ENCODE peak calls at places on chromosomes 3 and 15, in nine cellular contexts. One of them, this sample, is unnamed.

GRCh38 chr3:68103811-68104210 is 449.4 kb upstream of the SUCLG2 start:
- DNase-seq in KBM-7: no peak
- DNase-seq in hippocampal formation: no peak
- DNase-seq in SW 1271: no peak
- DNase-seq in erythroblast: no peak
- DNase-seq in AML-193: no peak
- DNase-seq in mucosa of descending colon: no peak
- DNase-seq in stomach: no peak
- DNase-seq in breast epithelium: no peak
- DNase-seq in this sample: no peak

GRCh38 chr15:75346796-75347221 is at the start of gene NEIL1:
- DNase-seq in KBM-7: no peak
- DNase-seq in hippocampal formation: no peak
- DNase-seq in SW 1271: no peak
- DNase-seq in erythroblast: no peak
- DNase-seq in AML-193: no peak
- DNase-seq in mucosa of descending colon: no peak
- DNase-seq in stomach: peak
- DNase-seq in breast epithelium: no peak
- DNase-seq in this sample: no peak

GRCh38 chr3:171001957-171002694 is 24.4 kb downstream of the SLC2A2 start:
- DNase-seq in KBM-7: peak
- DNase-seq in hippocampal formation: no peak
- DNase-seq in SW 1271: no peak
- DNase-seq in erythroblast: no peak
- DNase-seq in AML-193: no peak
- DNase-seq in mucosa of descending colon: no peak
- DNase-seq in stomach: no peak
- DNase-seq in breast epithelium: no peak
- DNase-seq in this sample: peak

GRCh38 chr3:41881233-41881821 is 80.6 kb downstream of the ULK4 start:
- DNase-seq in KBM-7: peak
- DNase-seq in hippocampal formation: no peak
- DNase-seq in SW 1271: peak
- DNase-seq in erythroblast: peak
- DNase-seq in AML-193: peak
- DNase-seq in mucosa of descending colon: no peak
- DNase-seq in stomach: no peak
- DNase-seq in breast epithelium: no peak
- DNase-seq in this sample: peak

GRCh38 chr3:27666708-27667107 is 55.4 kb downstream of the EOMES start:
- DNase-seq in KBM-7: peak
- DNase-seq in hippocampal formation: peak
- DNase-seq in SW 1271: no peak
- DNase-seq in erythroblast: peak
- DNase-seq in AML-193: peak
- DNase-seq in mucosa of descending colon: peak
- DNase-seq in stomach: no peak
- DNase-seq in breast epithelium: no peak
- DNase-seq in this sample: peak

GRCh38 chr3:76044601-76045600 is 259.6 kb upstream of the ZNF717 start:
- DNase-seq in KBM-7: peak
- DNase-seq in hippocampal formation: no peak
- DNase-seq in SW 1271: peak
- DNase-seq in erythroblast: peak
- DNase-seq in AML-193: peak
- DNase-seq in mucosa of descending colon: no peak
- DNase-seq in stomach: peak
- DNase-seq in breast epithelium: no peak
- DNase-seq in this sample: peak

GRCh38 chr3:189841474-189842205 is 210.5 kb downstream of the TP63 start:
- DNase-seq in KBM-7: no peak
- DNase-seq in hippocampal formation: no peak
- DNase-seq in SW 1271: no peak
- DNase-seq in erythroblast: no peak
- DNase-seq in AML-193: no peak
- DNase-seq in mucosa of descending colon: no peak
- DNase-seq in stomach: no peak
- DNase-seq in breast epithelium: no peak
- DNase-seq in this sample: no peak

GRCh38 chr3:175186511-175186910 is 327.4 kb downstream of the NAALADL2 start:
- DNase-seq in KBM-7: no peak
- DNase-seq in hippocampal formation: no peak
- DNase-seq in SW 1271: no peak
- DNase-seq in erythroblast: no peak
- DNase-seq in AML-193: no peak
- DNase-seq in mucosa of descending colon: no peak
- DNase-seq in stomach: no peak
- DNase-seq in breast epithelium: no peak
- DNase-seq in this sample: peak

GRCh38 chr3:197463279-197463678 is 92.5 kb downstream of the BDH1 start:
- DNase-seq in KBM-7: no peak
- DNase-seq in hippocampal formation: no peak
- DNase-seq in SW 1271: peak
- DNase-seq in erythroblast: no peak
- DNase-seq in AML-193: no peak
- DNase-seq in mucosa of descending colon: no peak
- DNase-seq in stomach: no peak
- DNase-seq in breast epithelium: no peak
- DNase-seq in this sample: no peak

This sample was measured in fibroblast of villous mesenchyme.